ENCODE peak calls at places on chromosomes 16 and 17, in seven cellular contexts. One of them, this sample, is unnamed.

GRCh38 chr17:3798273-3799180 is 2.5 kb downstream of the ITGAE start:
- DNase-seq in left ventricle myocardium inferior: no peak
- DNase-seq in GM12865: peak; percentile 63
- DNase-seq in A549: no peak
- DNase-seq in cardiac fibroblast: no peak
- DNase-seq in PC-3: peak; percentile 13
- DNase-seq in ovary: peak; percentile 59
- DNase-seq in this sample: no peak

GRCh38 chr16:29306953-29307597 is 99.4 kb downstream of the NPIPB11 start:
- DNase-seq in left ventricle myocardium inferior: no peak
- DNase-seq in GM12865: no peak
- DNase-seq in A549: no peak
- DNase-seq in cardiac fibroblast: peak; percentile 18
- DNase-seq in PC-3: no peak
- DNase-seq in ovary: no peak
- DNase-seq in this sample: no peak

GRCh38 chr16:46884513-46885293 is 541 bp downstream of the GPT2 start:
- DNase-seq in left ventricle myocardium inferior: no peak
- DNase-seq in GM12865: peak; percentile 28
- DNase-seq in A549: no peak
- DNase-seq in cardiac fibroblast: peak; percentile 28
- DNase-seq in PC-3: no peak
- DNase-seq in ovary: no peak
- DNase-seq in this sample: no peak

GRCh38 chr16:57299009-57299718 is 14.7 kb upstream of the PLLP start:
- DNase-seq in left ventricle myocardium inferior: no peak
- DNase-seq in GM12865: no peak
- DNase-seq in A549: peak; percentile 86
- DNase-seq in cardiac fibroblast: peak; percentile 89
- DNase-seq in PC-3: peak; percentile 73
- DNase-seq in ovary: no peak
- DNase-seq in this sample: no peak

GRCh38 chr16:57834936-57835335 is 32.6 kb upstream of the KIFC3 start:
- DNase-seq in left ventricle myocardium inferior: no peak
- DNase-seq in GM12865: no peak
- DNase-seq in A549: peak; percentile 54
- DNase-seq in cardiac fibroblast: peak; percentile 80
- DNase-seq in PC-3: peak; percentile 42
- DNase-seq in ovary: no peak
- DNase-seq in this sample: no peak

GRCh38 chr17:60169921-60170817 is 20.4 kb downstream of the CA4 start:
- DNase-seq in left ventricle myocardium inferior: peak; percentile 67
- DNase-seq in GM12865: no peak
- DNase-seq in A549: no peak
- DNase-seq in cardiac fibroblast: peak; percentile 81
- DNase-seq in PC-3: no peak
- DNase-seq in ovary: no peak
- DNase-seq in this sample: no peak

GRCh38 chr17:61157246-61157887 is 242.3 kb upstream of the TBX2 start:
- DNase-seq in left ventricle myocardium inferior: no peak
- DNase-seq in GM12865: no peak
- DNase-seq in A549: peak; percentile 67
- DNase-seq in cardiac fibroblast: peak; percentile 74
- DNase-seq in PC-3: no peak
- DNase-seq in ovary: no peak
- DNase-seq in this sample: no peak

GRCh38 chr17:44719444-44719843 is 11.0 kb downstream of the DBF4B start:
- DNase-seq in left ventricle myocardium inferior: no peak
- DNase-seq in GM12865: no peak
- DNase-seq in A549: no peak
- DNase-seq in cardiac fibroblast: no peak
- DNase-seq in PC-3: no peak
- DNase-seq in ovary: no peak
- DNase-seq in this sample: no peak

GRCh38 chr16:16067127-16067526 is 117.7 kb downstream of the ABCC1 start:
- DNase-seq in left ventricle myocardium inferior: no peak
- DNase-seq in GM12865: no peak
- DNase-seq in A549: no peak
- DNase-seq in cardiac fibroblast: no peak
- DNase-seq in PC-3: no peak
- DNase-seq in ovary: no peak
- DNase-seq in this sample: no peak

GRCh38 chr17:61449707-61450640 is 2.2 kb upstream of the TBX4 start:
- DNase-seq in left ventricle myocardium inferior: no peak
- DNase-seq in GM12865: no peak
- DNase-seq in A549: no peak
- DNase-seq in cardiac fibroblast: no peak
- DNase-seq in PC-3: no peak
- DNase-seq in ovary: no peak
- DNase-seq in this sample: no peak

GRCh38 chr17:79192503-79193500 is 118.2 kb downstream of the ENGASE start:
- DNase-seq in left ventricle myocardium inferior: peak; percentile 29
- DNase-seq in GM12865: peak; percentile 10
- DNase-seq in A549: no peak
- DNase-seq in cardiac fibroblast: peak; percentile 27
- DNase-seq in PC-3: peak; percentile 48
- DNase-seq in ovary: no peak
- DNase-seq in this sample: peak; percentile 81

GRCh38 chr17:55576237-55576998 is 65.2 kb upstream of the SMIM36 start:
- DNase-seq in left ventricle myocardium inferior: no peak
- DNase-seq in GM12865: peak; percentile 24
- DNase-seq in A549: peak; percentile 71
- DNase-seq in cardiac fibroblast: peak; percentile 84
- DNase-seq in PC-3: peak; percentile 87
- DNase-seq in ovary: peak; percentile 42
- DNase-seq in this sample: no peak

GRCh38 chr16:52863000-52863399 is 189.7 kb downstream of the CHD9NB start:
- DNase-seq in left ventricle myocardium inferior: no peak
- DNase-seq in GM12865: no peak
- DNase-seq in A549: no peak
- DNase-seq in cardiac fibroblast: no peak
- DNase-seq in PC-3: no peak
- DNase-seq in ovary: no peak
- DNase-seq in this sample: no peak

GRCh38 chr16:52861614-52862022 is 191.1 kb downstream of the CHD9NB start:
- DNase-seq in left ventricle myocardium inferior: no peak
- DNase-seq in GM12865: no peak
- DNase-seq in A549: peak; percentile 23
- DNase-seq in cardiac fibroblast: no peak
- DNase-seq in PC-3: peak; percentile 6
- DNase-seq in ovary: no peak
- DNase-seq in this sample: no peak
- TF ChIP-seq CTCF in left ventricle myocardium inferior: no peak
- TF ChIP-seq CTCF in GM12865: no peak
- TF ChIP-seq CTCF in A549: peak; percentile 38
- TF ChIP-seq CTCF in cardiac fibroblast: no peak
- TF ChIP-seq CTCF in PC-3: no peak
- TF ChIP-seq CTCF in ovary: no peak
- TF ChIP-seq CTCF in this sample: peak; percentile 79

GRCh38 chr17:50110591-50111349 is 15.6 kb downstream of the PDK2 start:
- DNase-seq in left ventricle myocardium inferior: peak; percentile 80
- DNase-seq in GM12865: no peak
- DNase-seq in A549: no peak
- DNase-seq in cardiac fibroblast: peak; percentile 51
- DNase-seq in PC-3: no peak
- DNase-seq in ovary: no peak
- DNase-seq in this sample: no peak
- TF ChIP-seq CTCF in left ventricle myocardium inferior: no peak
- TF ChIP-seq CTCF in GM12865: no peak
- TF ChIP-seq CTCF in A549: no peak
- TF ChIP-seq CTCF in cardiac fibroblast: no peak
- TF ChIP-seq CTCF in PC-3: no peak
- TF ChIP-seq CTCF in ovary: no peak
- TF ChIP-seq CTCF in this sample: no peak

DNA sequence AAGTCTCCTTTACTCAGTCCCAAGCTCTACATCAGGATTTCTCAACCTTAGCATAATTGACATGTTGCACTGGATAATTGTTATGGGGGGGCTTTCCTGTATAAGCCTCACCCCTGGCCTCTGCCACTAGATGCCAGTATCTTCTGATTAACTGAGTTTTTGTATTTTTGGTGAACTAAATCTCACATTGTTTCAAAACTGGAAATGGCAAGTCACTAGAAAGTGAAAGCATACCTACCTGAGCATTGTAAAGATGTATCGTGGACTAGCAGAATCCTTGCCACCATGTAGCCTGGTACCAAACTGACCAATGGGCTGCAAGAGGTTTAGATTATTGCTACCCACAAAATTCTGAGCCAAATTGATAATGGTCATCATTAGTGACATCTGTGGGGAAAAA is 15.0 kb downstream of the TOP2A start:
- DNase-seq in left ventricle myocardium inferior: no peak
- DNase-seq in GM12865: no peak
- DNase-seq in A549: no peak
- DNase-seq in cardiac fibroblast: no peak
- DNase-seq in PC-3: no peak
- DNase-seq in ovary: no peak
- DNase-seq in this sample: no peak
- TF ChIP-seq CTCF in left ventricle myocardium inferior: no peak
- TF ChIP-seq CTCF in GM12865: no peak
- TF ChIP-seq CTCF in A549: no peak
- TF ChIP-seq CTCF in cardiac fibroblast: no peak
- TF ChIP-seq CTCF in PC-3: no peak
- TF ChIP-seq CTCF in ovary: no peak
- TF ChIP-seq CTCF in this sample: no peak

DNA sequence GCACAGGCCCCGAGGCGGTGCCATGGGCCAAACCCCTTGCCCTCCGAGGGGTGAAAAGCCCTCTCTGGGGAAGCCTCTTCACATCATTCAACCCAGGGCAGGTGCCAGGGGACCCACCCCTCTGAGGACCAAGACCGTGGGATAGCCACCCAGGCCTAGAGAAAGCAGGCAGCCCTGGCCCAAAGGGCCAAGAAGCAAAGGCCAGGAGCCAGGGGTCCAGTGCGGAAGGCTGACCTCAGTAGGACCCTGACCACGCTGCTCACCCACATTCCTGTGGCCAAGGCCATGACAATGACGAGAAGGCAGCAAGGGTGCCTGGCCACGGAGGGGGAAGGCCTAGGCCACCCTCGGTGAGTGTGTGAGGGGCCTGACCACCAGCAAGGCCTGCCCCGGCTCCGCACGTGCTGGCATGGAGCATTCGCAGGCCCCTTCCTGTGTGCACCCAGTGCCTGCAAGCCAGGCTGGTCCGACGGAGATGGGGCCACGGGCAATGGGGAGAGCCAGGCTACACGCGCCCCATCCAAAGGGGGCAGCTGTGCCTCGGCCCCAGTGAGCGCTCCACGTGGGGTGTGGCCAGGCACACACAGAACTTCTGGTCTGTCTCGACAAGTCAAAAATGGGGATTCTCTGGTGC is 24.5 kb upstream of the RASD1 start:
- DNase-seq in left ventricle myocardium inferior: no peak
- DNase-seq in GM12865: no peak
- DNase-seq in A549: no peak
- DNase-seq in cardiac fibroblast: no peak
- DNase-seq in PC-3: no peak
- DNase-seq in ovary: no peak
- DNase-seq in this sample: no peak
- TF ChIP-seq CTCF in left ventricle myocardium inferior: no peak
- TF ChIP-seq CTCF in GM12865: no peak
- TF ChIP-seq CTCF in A549: no peak
- TF ChIP-seq CTCF in cardiac fibroblast: no peak
- TF ChIP-seq CTCF in PC-3: no peak
- TF ChIP-seq CTCF in ovary: no peak
- TF ChIP-seq CTCF in this sample: no peak

DNA sequence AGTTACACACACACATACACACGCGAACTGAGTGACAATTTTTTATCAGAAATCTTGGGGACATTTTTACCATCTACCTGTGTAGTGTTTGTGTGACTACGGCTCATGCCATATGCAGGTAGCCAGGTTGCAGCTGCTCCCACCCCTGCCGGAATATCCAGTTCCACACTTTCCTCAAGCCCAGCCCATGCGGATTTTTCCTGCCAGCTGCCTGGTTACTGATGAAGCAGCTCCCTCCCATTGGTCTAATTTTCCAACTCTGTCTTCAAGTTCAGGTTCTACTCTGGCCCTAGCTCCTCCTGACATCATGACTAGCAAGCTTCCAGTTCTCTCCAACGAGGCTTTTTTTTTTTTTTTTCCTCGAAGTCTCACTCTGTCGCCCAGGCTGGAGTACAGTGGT is 4.8 kb downstream of the GSG1L2 start:
- DNase-seq in left ventricle myocardium inferior: no peak
- DNase-seq in GM12865: no peak
- DNase-seq in A549: peak; percentile 76
- DNase-seq in cardiac fibroblast: no peak
- DNase-seq in PC-3: peak; percentile 71
- DNase-seq in ovary: no peak
- DNase-seq in this sample: no peak
- TF ChIP-seq CTCF in left ventricle myocardium inferior: no peak
- TF ChIP-seq CTCF in GM12865: no peak
- TF ChIP-seq CTCF in A549: no peak
- TF ChIP-seq CTCF in cardiac fibroblast: no peak
- TF ChIP-seq CTCF in PC-3: no peak
- TF ChIP-seq CTCF in ovary: no peak
- TF ChIP-seq CTCF in this sample: no peak

DNA sequence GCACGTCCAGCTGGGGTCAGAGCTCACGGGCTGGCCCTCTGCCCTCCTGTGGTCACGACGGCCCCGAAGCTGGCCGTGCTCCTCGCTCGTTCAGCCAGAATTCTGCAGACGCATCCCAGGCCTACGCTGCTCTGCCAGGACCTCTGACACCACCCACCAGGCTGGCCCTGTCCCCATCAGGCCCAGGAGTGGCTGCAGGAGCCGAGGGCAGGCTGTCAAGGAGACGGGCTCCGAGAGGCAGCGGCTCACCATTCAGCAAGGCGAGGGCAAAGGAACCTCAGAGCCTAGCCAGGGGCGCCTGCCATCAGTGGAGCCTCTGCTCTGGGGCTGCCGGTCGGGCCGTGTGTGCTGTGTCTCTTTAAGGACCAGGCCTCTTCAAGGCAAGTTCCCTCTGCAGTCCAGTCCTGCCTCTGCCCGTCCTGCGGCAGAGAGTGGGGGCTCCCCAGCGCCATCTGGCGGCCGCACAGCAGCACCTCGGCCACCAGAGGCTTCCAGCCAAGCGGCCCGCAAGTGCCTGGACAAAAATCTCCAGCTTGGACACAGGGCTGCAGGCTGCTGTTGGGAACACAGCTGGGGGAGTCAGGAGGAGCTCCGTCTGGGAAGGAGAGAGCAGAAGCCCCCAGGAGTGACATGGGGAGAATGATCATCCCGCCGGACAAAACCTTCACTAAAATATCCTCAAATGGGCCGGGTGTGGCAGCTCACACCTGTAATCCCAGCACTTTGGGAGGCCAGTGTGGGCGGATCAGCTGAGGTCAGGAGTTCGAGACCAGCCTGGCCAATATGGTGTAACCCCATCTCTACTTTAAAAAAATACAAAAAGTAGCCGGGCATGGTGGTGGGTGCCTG is 7.4 kb upstream of the ABR start:
- DNase-seq in left ventricle myocardium inferior: peak; percentile 86
- DNase-seq in GM12865: peak; percentile 90
- DNase-seq in A549: peak; percentile 92
- DNase-seq in cardiac fibroblast: peak; percentile 86
- DNase-seq in PC-3: peak; percentile 71
- DNase-seq in ovary: peak; percentile 83
- DNase-seq in this sample: peak; percentile 88
- TF ChIP-seq CTCF in left ventricle myocardium inferior: peak; percentile 99
- TF ChIP-seq CTCF in GM12865: peak; percentile 99
- TF ChIP-seq CTCF in A549: peak; percentile 97
- TF ChIP-seq CTCF in cardiac fibroblast: peak; percentile 100
- TF ChIP-seq CTCF in PC-3: peak; percentile 85
- TF ChIP-seq CTCF in ovary: peak; percentile 99
- TF ChIP-seq CTCF in this sample: peak; percentile 99

GRCh38 chr16:10031473-10031872 is 150.8 kb downstream of the GRIN2A start:
- DNase-seq in left ventricle myocardium inferior: no peak
- DNase-seq in GM12865: no peak
- DNase-seq in A549: no peak
- DNase-seq in cardiac fibroblast: no peak
- DNase-seq in PC-3: peak; percentile 4
- DNase-seq in ovary: no peak
- DNase-seq in this sample: no peak
- TF ChIP-seq CTCF in left ventricle myocardium inferior: no peak
- TF ChIP-seq CTCF in GM12865: no peak
- TF ChIP-seq CTCF in A549: no peak
- TF ChIP-seq CTCF in cardiac fibroblast: no peak
- TF ChIP-seq CTCF in PC-3: peak; percentile 48
- TF ChIP-seq CTCF in ovary: no peak
- TF ChIP-seq CTCF in this sample: peak; percentile 16

This sample was measured in type B pancreatic cell.